ENCODE peak calls at places on chromosomes 11 and 22, in four cellular contexts. K is HepG2, Y is HCT116, E is K562. W is an unnamed sample.

GRCh38 chr11:69292221-69292648 is 1.7 kb upstream of the MYEOV start:
- DNase-seq in E (peak; percentile 78), K (no peak), Y (no peak), W (no peak)

GRCh38 chr22:41286639-41287091 is 678 bp upstream of the RANGAP1 start:
- DNase-seq in Y (no peak), K (peak; percentile 60), E (no peak), W (no peak)

GRCh38 chr22:36768141-36768540 is 7.8 kb downstream of the IFT27 start:
- DNase-seq in E (no peak), Y (no peak), K (no peak), W (no peak)

GRCh38 chr11:17755891-17756290 is 21.3 kb downstream of the KCNC1 start:
- DNase-seq in Y (no peak), K (no peak), E (no peak), W (no peak)

GRCh38 chr11:1763796-1764661 is at the start of gene CTSD:
- DNase-seq in E (peak; percentile 98), Y (peak; percentile 27), K (peak; percentile 65), W (no peak)

GRCh38 chr11:132549571-132549970 is 982.7 kb downstream of the OPCML start:
- DNase-seq in Y (no peak), E (no peak), K (no peak), W (no peak)

GRCh38 chr11:3380706-3381570 is 2.0 kb upstream of the ZNF195 start:
- DNase-seq in E (no peak), K (no peak), Y (no peak), W (no peak)

GRCh38 chr11:12544986-12545775 is 129.0 kb upstream of the TEAD1 start:
- DNase-seq in Y (no peak), E (no peak), K (no peak), W (no peak)

GRCh38 chr11:1152316-1153104 is 5.2 kb upstream of the MUC5AC start:
- DNase-seq in Y (no peak), K (peak; percentile 12), E (no peak), W (peak; percentile 48)

GRCh38 chr11:117931971-117932370 is 2.8 kb upstream of the TMPRSS13 start:
- DNase-seq in K (no peak), E (no peak), Y (no peak), W (no peak)

GRCh38 chr11:8917157-8917820 is 6.3 kb downstream of the AKIP1 start:
- DNase-seq in K (peak; percentile 62), E (no peak), Y (no peak), W (no peak)

GRCh38 chr11:69647761-69648497 is 7.0 kb downstream of the CCND1 start:
- DNase-seq in K (no peak), Y (no peak), E (no peak), W (no peak)

GRCh38 chr22:24901448-24901847 is 45.0 kb downstream of the LHFPL7 start:
- DNase-seq in Y (no peak), K (no peak), E (no peak), W (no peak)

GRCh38 chr11:73539506-73540084 is 58.3 kb downstream of the FAM168A start:
- DNase-seq in E (no peak), K (no peak), Y (no peak), W (no peak)

GRCh38 chr11:2348986-2349385 is 28.1 kb upstream of the CD81 start:
- DNase-seq in E (no peak), Y (no peak), K (no peak), W (no peak)

GRCh38 chr11:17019231-17019630 is 5.0 kb upstream of the PLEKHA7 start:
- DNase-seq in E (no peak), K (no peak), Y (no peak), W (no peak)

GRCh38 chr22:38350444-38351359 is 33.5 kb upstream of the CSNK1E start:
- DNase-seq in K (no peak), E (peak; percentile 2), Y (no peak), W (no peak)

GRCh38 chr22:29112102-29112501 is 39.3 kb downstream of the KREMEN1 start:
- DNase-seq in K (no peak), Y (no peak), E (no peak), W (no peak)

GRCh38 chr11:72432347-72433287 is 1.7 kb downstream of the CLPB start:
- DNase-seq in K (peak; percentile 76), E (no peak), Y (no peak), W (no peak)

GRCh38 chr11:1628506-1629325 is 859 bp upstream of the KRTAP5-5 start:
- DNase-seq in Y (no peak), E (peak; percentile 85), K (peak; percentile 21), W (no peak)

GRCh38 chr11:32016111-32016510 is 74.8 kb upstream of the RCN1 start:
- DNase-seq in Y (no peak), E (no peak), K (no peak), W (no peak)
- TF ChIP-seq REST in Y (peak; percentile 6), E (no peak), K (no peak), W (no peak)

GRCh38 chr11:27427183-27427980 is 45.2 kb downstream of the LGR4 start:
- DNase-seq in Y (no peak), K (no peak), E (no peak), W (no peak)

GRCh38 chr11:27429740-27430451 is 42.7 kb downstream of the LGR4 start:
- DNase-seq in K (no peak), Y (no peak), E (no peak), W (no peak)

GRCh38 chr11:27433742-27434141 is 38.8 kb downstream of the LGR4 start:
- DNase-seq in Y (no peak), K (no peak), E (no peak), W (no peak)

GRCh38 chr11:27431808-27432207 is 40.8 kb downstream of the LGR4 start:
- DNase-seq in K (no peak), E (no peak), Y (no peak), W (no peak)
- TF ChIP-seq TCF7L2 in K (no peak), E (no peak), Y (no peak), W (no peak)

GRCh38 chr11:74593463-74593862 is 1.1 kb downstream of the POLD3 start:
- DNase-seq in K (peak; percentile 74), E (no peak), Y (no peak), W (no peak)

GRCh38 chr11:74592441-74593362 is at the start of gene POLD3:
- DNase-seq in K (peak; percentile 83), Y (peak; percentile 79), E (peak; percentile 86), W (peak; percentile 76)

DNA sequence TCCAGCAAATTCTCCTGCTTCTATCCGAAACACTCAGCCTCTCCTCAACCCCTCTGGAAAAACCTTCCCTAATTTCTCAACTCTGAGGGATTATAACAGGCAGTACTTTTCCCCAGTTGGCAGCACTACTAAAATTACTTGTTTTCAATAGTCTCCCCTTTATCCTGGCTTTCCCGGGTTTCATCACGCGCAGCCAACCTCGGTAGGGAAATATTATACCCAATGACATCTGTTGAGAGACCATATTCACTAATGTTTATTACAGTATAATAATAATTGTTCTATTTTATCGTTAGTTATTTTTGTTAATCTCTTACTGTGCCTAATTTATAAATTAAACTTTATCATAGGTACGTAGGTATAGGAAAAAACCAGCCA is 330 bp upstream of the POLD3 start:
- DNase-seq in Y (no peak), E (no peak), K (no peak), W (no peak)
- TF ChIP-seq REST in Y (no peak), E (no peak), K (no peak), W (no peak)

GRCh38 chr22:23521442-23522113 is 58.5 kb downstream of the IGLL1 start:
- DNase-seq in Y (peak; percentile 46), K (peak; percentile 97), E (peak; percentile 93), W (no peak)
- TF ChIP-seq TCF7L2 in Y (peak; percentile 91), K (no peak), E (no peak), W (peak; percentile 72)

DNA sequence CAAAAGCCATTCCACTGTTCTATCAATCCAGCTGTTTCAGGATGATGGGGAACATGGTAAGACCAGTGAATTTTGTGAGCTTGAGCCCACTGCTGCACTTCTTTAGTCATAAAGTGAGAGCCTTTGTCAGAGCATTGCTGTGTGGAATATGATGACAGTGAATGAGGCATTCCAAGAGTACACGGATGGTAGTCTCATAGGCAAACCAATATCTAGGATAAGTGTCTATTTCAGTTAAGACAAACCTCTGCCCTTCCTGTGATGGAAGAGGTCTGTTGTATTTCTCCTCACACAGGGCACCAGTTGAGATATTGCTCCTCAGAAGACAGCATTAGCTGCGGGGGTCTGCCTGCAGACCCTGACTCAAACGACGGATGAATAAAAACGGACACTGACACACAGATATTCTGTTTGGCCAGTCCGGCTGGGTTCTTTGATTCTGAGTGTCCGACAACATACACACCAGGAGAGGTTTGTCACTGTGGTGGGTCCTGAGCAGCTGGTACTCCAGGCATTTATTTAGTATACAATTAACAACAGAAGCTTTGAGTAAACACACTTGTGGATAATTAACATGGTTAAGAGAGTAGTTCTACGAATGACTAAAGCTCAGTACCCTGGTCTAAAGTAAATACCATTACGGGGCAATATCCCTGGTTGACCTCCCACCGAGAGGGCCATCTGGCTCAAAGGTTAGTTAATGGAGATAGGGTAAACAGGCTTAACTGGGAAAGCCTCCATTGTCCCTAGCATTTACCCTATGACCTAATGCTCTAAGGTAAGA is 121.7 kb downstream of the ZNF280B start:
- DNase-seq in E (no peak), Y (no peak), K (peak; percentile 93), W (no peak)
- TF ChIP-seq REST in E (no peak), Y (no peak), K (no peak), W (no peak)

GRCh38 chr11:62983536-62984199 is 1.1 kb downstream of the SLC22A6 start:
- DNase-seq in Y (no peak), E (no peak), K (no peak), W (no peak)

GRCh38 chr11:62981743-62982142 is 3.0 kb downstream of the SLC22A6 start:
- DNase-seq in E (no peak), Y (no peak), K (no peak), W (no peak)

GRCh38 chr11:62988281-62988680 is 3.5 kb upstream of the SLC22A6 start:
- DNase-seq in E (no peak), K (no peak), Y (no peak), W (no peak)

GRCh38 chr11:62985351-62985750 is 584 bp upstream of the SLC22A6 start:
- DNase-seq in Y (no peak), E (no peak), K (no peak), W (no peak)

GRCh38 chr11:62984451-62984991 is at the start of gene SLC22A6:
- DNase-seq in K (no peak), Y (no peak), E (no peak), W (no peak)
- TF ChIP-seq TCF7L2 in K (no peak), Y (no peak), E (no peak), W (no peak)

GRCh38 chr11:65487467-65488272 is 11.2 kb upstream of the MALAT1 start:
- DNase-seq in Y (peak; percentile 99), E (peak; percentile 72), K (peak; percentile 99), W (peak; percentile 96)
- TF ChIP-seq REST in Y (no peak), E (no peak), K (no peak), W (no peak)

W was measured in Panc1.